ENCODE peak calls at places on chromosome 11, in seven cellular contexts. M, D, T, L, B, C and N are unnamed samples.

GRCh38 chr11:88552377-88553029 is 215.0 kb upstream of the CTSC start:
- DNase-seq in C (peak; percentile 68), T (peak; percentile 40), B (peak; percentile 57), L (peak; percentile 73), D (no peak), M (no peak), N (peak; percentile 72)

GRCh38 chr11:75508051-75508561 is 17.6 kb downstream of the GDPD5 start:
- DNase-seq in L (no peak), B (no peak), M (no peak), D (no peak), C (no peak), T (no peak), N (peak; percentile 79)

GRCh38 chr11:42770444-42771065 is 541.2 kb upstream of the API5 start:
- DNase-seq in C (peak; percentile 28), M (no peak), D (no peak), L (peak; percentile 43), T (no peak), B (peak; percentile 42), N (peak; percentile 13)

GRCh38 chr11:109135627-109136026 is 286.4 kb upstream of the C11orf87 start:
- DNase-seq in C (no peak), B (no peak), D (no peak), L (no peak), M (no peak), T (no peak), N (no peak)

GRCh38 chr11:70399681-70400112 is 1.4 kb downstream of the CTTN start:
- DNase-seq in L (peak; percentile 98), D (peak; percentile 79), T (peak; percentile 81), M (peak; percentile 89), C (peak; percentile 90), B (peak; percentile 85), N (no peak)

GRCh38 chr11:79045811-79046304 is 395.0 kb downstream of the TENM4 start:
- DNase-seq in M (no peak), D (no peak), C (no peak), B (no peak), L (no peak), T (no peak), N (no peak)

GRCh38 chr11:1852271-1852877 is 510 bp upstream of the LSP1 start:
- DNase-seq in C (no peak), L (no peak), D (no peak), B (no peak), M (no peak), T (no peak), N (no peak)

GRCh38 chr11:130449996-130450419 is 1.6 kb downstream of the ADAMTS15 start:
- DNase-seq in M (no peak), D (peak; percentile 25), B (peak; percentile 58), T (peak; percentile 79), L (no peak), C (no peak), N (no peak)

GRCh38 chr11:61733120-61733978 is 19.1 kb upstream of the MYRF start:
- DNase-seq in L (peak; percentile 93), M (peak; percentile 92), D (peak; percentile 49), B (peak; percentile 92), C (peak; percentile 81), T (peak; percentile 92), N (peak; percentile 84)

GRCh38 chr11:46308632-46309419 is 31.4 kb downstream of the CREB3L1 start:
- DNase-seq in B (peak; percentile 83), M (peak; percentile 83), C (peak; percentile 80), D (no peak), L (peak; percentile 79), T (peak; percentile 79), N (peak; percentile 68)

GRCh38 chr11:134413334-134414035 is 1.4 kb upstream of the B3GAT1 start:
- DNase-seq in B (no peak), M (no peak), C (no peak), D (no peak), T (no peak), L (no peak), N (no peak)

GRCh38 chr11:21949741-21950413 is 243.0 kb upstream of the ANO5 start:
- DNase-seq in B (no peak), D (no peak), T (no peak), M (no peak), C (peak; percentile 60), L (no peak), N (no peak)

GRCh38 chr11:21511835-21512440 is 680.9 kb upstream of the ANO5 start:
- DNase-seq in T (peak; percentile 68), C (peak; percentile 77), D (no peak), B (peak; percentile 83), L (peak; percentile 78), M (no peak), N (peak; percentile 12)

GRCh38 chr11:2691991-2692841 is 7.6 kb downstream of the KCNQ1OT1 start:
- DNase-seq in C (no peak), D (no peak), T (no peak), M (peak; percentile 27), B (peak; percentile 52), L (no peak), N (no peak)

GRCh38 chr11:105177658-105178057 is 38.1 kb upstream of the CARD18 start:
- DNase-seq in D (no peak), M (no peak), C (peak; percentile 4), B (no peak), L (peak; percentile 90), T (no peak), N (no peak)

GRCh38 chr11:75499423-75500305 is 26.1 kb downstream of the GDPD5 start:
- DNase-seq in L (peak; percentile 97), B (no peak), C (peak; percentile 92), D (no peak), M (no peak), T (no peak), N (no peak)

GRCh38 chr11:3108183-3108721 is 51.0 kb upstream of the CARS1 start:
- DNase-seq in T (no peak), D (no peak), C (no peak), M (peak; percentile 55), B (no peak), L (no peak), N (no peak)

GRCh38 chr11:130163346-130164220 is 4.0 kb downstream of the ST14 start:
- DNase-seq in T (peak; percentile 80), D (no peak), M (peak; percentile 87), L (no peak), B (peak; percentile 80), C (peak; percentile 19), N (no peak)

GRCh38 chr11:49995559-49995958 is 13.2 kb upstream of the OR4C12 start:
- DNase-seq in T (no peak), C (peak; percentile 71), M (no peak), D (no peak), B (peak; percentile 76), L (peak; percentile 86), N (no peak)

GRCh38 chr11:102430158-102430836 is 22.3 kb downstream of the TMEM123 start:
- DNase-seq in L (peak; percentile 30), T (no peak), C (no peak), M (no peak), B (no peak), D (no peak), N (peak; percentile 32)

GRCh38 chr11:56910785-56911184 is 77.9 kb upstream of the OR5AK2 start:
- DNase-seq in L (peak; percentile 14), D (no peak), T (no peak), C (peak; percentile 78), B (no peak), M (no peak), N (no peak)

GRCh38 chr11:125938418-125938817 is 7.4 kb upstream of the VSIG10L2 start:
- DNase-seq in D (no peak), L (no peak), T (peak; percentile 17), C (no peak), M (no peak), B (no peak), N (no peak)

GRCh38 chr11:62071408-62071807 is 52.4 kb upstream of the INCENP start:
- DNase-seq in C (no peak), B (no peak), M (no peak), D (no peak), T (no peak), L (peak; percentile 23), N (no peak)

GRCh38 chr11:66311470-66311964 is 5.3 kb downstream of the CD248 start:
- DNase-seq in D (no peak), B (no peak), C (no peak), L (no peak), M (no peak), T (no peak), N (no peak)
- H3K4me3 ChIP-seq in D (peak overlapping the region; percentile 78), B (no peak overlapping the region), C (peak overlapping the region; percentile 42), L (peak overlapping the region; percentile 67), M (peak overlapping the region; percentile 41), T (peak overlapping the region; percentile 55), N (no peak overlapping the region)

GRCh38 chr11:12403122-12403994 is 26.0 kb downstream of the PARVA start:
- DNase-seq in B (no peak), T (no peak), D (no peak), M (no peak), L (no peak), C (no peak), N (no peak)

GRCh38 chr11:12402027-12402426 is 24.7 kb downstream of the PARVA start:
- DNase-seq in M (no peak), L (no peak), T (no peak), D (no peak), B (no peak), C (no peak), N (no peak)

GRCh38 chr11:12402691-12403120 is 25.3 kb downstream of the PARVA start:
- DNase-seq in T (no peak), C (no peak), L (no peak), B (no peak), M (no peak), D (no peak), N (no peak)

GRCh38 chr11:12397953-12398352 is 20.6 kb downstream of the PARVA start:
- DNase-seq in B (no peak), M (no peak), C (peak; percentile 50), L (peak; percentile 96), T (no peak), D (no peak), N (no peak)

GRCh38 chr11:12399355-12399754 is 22.0 kb downstream of the PARVA start:
- DNase-seq in M (no peak), T (no peak), C (no peak), L (no peak), B (no peak), D (no peak), N (no peak)
- H3K4me1 ChIP-seq in M (peaks cover 14% of the 10 kb centered on the region), T (peaks cover 77% of the 10 kb centered on the region), C (peaks cover 9% of the 10 kb centered on the region), L (peaks cover 47% of the 10 kb centered on the region), B (peaks cover 59% of the 10 kb centered on the region), D (peaks cover 24% of the 10 kb centered on the region), N (peaks cover 2% of the 10 kb centered on the region)

DNA sequence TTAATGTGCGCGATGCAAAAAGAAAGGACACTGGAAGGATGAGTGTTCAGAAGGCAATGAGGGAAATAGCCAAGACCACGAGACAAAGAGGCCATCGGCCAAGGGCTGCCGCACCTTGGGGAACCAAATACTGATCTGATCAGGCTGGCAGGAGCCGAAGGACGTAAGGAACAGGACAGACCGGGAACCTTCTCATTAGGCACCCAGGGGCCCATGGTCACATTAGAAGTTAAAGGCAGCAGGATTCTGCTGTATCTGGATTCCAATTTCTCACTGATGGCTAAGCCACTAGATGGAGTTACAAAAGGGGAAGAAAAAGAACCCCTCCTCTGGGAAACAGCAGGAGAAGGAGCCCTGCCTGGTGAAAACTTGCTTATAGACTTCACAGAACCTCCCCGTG is 28.8 kb upstream of the CPT1A start:
- DNase-seq in L (peak; percentile 30), M (no peak), T (no peak), C (no peak), D (no peak), B (peak; percentile 34), N (no peak)
- H3K4me3 ChIP-seq in L (peak overlapping the region; percentile 72), M (peak overlapping the region; percentile 39), T (peak overlapping the region; percentile 39), C (peak overlapping the region; percentile 29), D (peak overlapping the region; percentile 83), B (no peak overlapping the region), N (no peak overlapping the region)

DNA sequence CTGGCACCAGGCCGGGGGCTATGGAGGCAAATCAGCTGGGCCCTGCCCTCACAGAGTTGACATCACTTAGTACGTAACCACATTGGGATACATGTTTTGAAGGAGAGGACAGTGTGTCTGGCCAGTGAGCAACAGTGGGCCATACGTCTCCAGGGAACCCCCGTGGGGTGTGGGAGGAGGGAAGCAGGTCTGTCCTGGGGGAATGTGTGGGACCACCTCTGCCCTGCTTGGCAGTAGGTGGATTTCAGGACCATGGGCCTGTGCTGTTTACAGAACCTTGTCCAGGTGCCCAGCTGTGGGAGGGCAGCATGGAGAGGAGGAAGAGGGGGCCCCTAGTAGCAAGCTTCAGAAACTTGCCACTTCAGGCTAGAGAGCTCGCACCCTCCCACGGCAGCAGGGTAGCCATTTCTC is 21.0 kb downstream of the P2RY2 start:
- DNase-seq in D (no peak), M (no peak), C (no peak), T (no peak), L (no peak), B (no peak), N (no peak)
- H3K4me1 ChIP-seq in D (peaks cover 7% of the 10 kb centered on the region), M (no peaks in the 10 kb centered on the region), C (peaks cover 22% of the 10 kb centered on the region), T (peaks cover 23% of the 10 kb centered on the region), L (peaks cover 15% of the 10 kb centered on the region), B (peaks cover 9% of the 10 kb centered on the region), N (no peaks in the 10 kb centered on the region)